ENCODE peak calls at places on chromosomes 4 and X, in four cellular contexts. One of them, this sample, is unnamed.

GRCh38 chrX:40012800-40013682 is 84.7 kb downstream of the BCOR start:
- DNase-seq in uterus: peak; percentile 76
- DNase-seq in fibroblast of mammary gland: peak; percentile 59
- DNase-seq in upper lobe of right lung: peak; percentile 76
- DNase-seq in this sample: no peak

GRCh38 chr4:55125087-55125721 is at the start of gene KDR:
- DNase-seq in uterus: peak; percentile 65
- DNase-seq in fibroblast of mammary gland: peak; percentile 25
- DNase-seq in upper lobe of right lung: peak; percentile 68
- DNase-seq in this sample: peak; percentile 56

GRCh38 chrX:140744085-140744484 is 34.5 kb downstream of the LINC00632 start:
- DNase-seq in uterus: no peak
- DNase-seq in fibroblast of mammary gland: no peak
- DNase-seq in upper lobe of right lung: no peak
- DNase-seq in this sample: no peak

GRCh38 chr4:74016068-74016467 is 17.6 kb upstream of the CXCL5 start:
- DNase-seq in uterus: no peak
- DNase-seq in fibroblast of mammary gland: peak; percentile 40
- DNase-seq in upper lobe of right lung: no peak
- DNase-seq in this sample: no peak

GRCh38 chrX:129823115-129823514 is 20.6 kb downstream of the ZDHHC9 start:
- DNase-seq in uterus: peak; percentile 22
- DNase-seq in fibroblast of mammary gland: peak; percentile 53
- DNase-seq in upper lobe of right lung: no peak
- DNase-seq in this sample: peak; percentile 25

GRCh38 chr4:85677286-85677685 is 202.3 kb downstream of the ARHGAP24 start:
- DNase-seq in uterus: no peak
- DNase-seq in fibroblast of mammary gland: peak; percentile 41
- DNase-seq in upper lobe of right lung: no peak
- DNase-seq in this sample: no peak

GRCh38 chr4:96164814-96165351 is 325.0 kb downstream of the PDHA2 start:
- DNase-seq in uterus: no peak
- DNase-seq in fibroblast of mammary gland: peak; percentile 61
- DNase-seq in upper lobe of right lung: no peak
- DNase-seq in this sample: no peak

GRCh38 chr4:156619154-156619934 is 352.3 kb downstream of the PDGFC start:
- DNase-seq in uterus: no peak
- DNase-seq in fibroblast of mammary gland: no peak
- DNase-seq in upper lobe of right lung: no peak
- DNase-seq in this sample: no peak

GRCh38 chrX:17495052-17495451 is 120.1 kb downstream of the NHS start:
- DNase-seq in uterus: no peak
- DNase-seq in fibroblast of mammary gland: no peak
- DNase-seq in upper lobe of right lung: no peak
- DNase-seq in this sample: no peak

GRCh38 chrX:145631461-145631951 is 186.1 kb upstream of the SLITRK2 start:
- DNase-seq in uterus: no peak
- DNase-seq in fibroblast of mammary gland: no peak
- DNase-seq in upper lobe of right lung: no peak
- DNase-seq in this sample: no peak

GRCh38 chr4:123536225-123536624 is 139.6 kb downstream of the SPRY1 start:
- DNase-seq in uterus: no peak
- DNase-seq in fibroblast of mammary gland: no peak
- DNase-seq in upper lobe of right lung: no peak
- DNase-seq in this sample: no peak

GRCh38 chr4:138702471-138702870 is 313.1 kb upstream of the NOCT start:
- DNase-seq in uterus: no peak
- DNase-seq in fibroblast of mammary gland: no peak
- DNase-seq in upper lobe of right lung: no peak
- DNase-seq in this sample: no peak

GRCh38 chrX:17527932-17528331 is 152.9 kb downstream of the NHS start:
- DNase-seq in uterus: no peak
- DNase-seq in fibroblast of mammary gland: no peak
- DNase-seq in upper lobe of right lung: no peak
- DNase-seq in this sample: no peak

GRCh38 chr4:119106036-119107000 is 29.3 kb upstream of the MYOZ2 start:
- DNase-seq in uterus: no peak
- DNase-seq in fibroblast of mammary gland: peak; percentile 32
- DNase-seq in upper lobe of right lung: no peak
- DNase-seq in this sample: no peak

GRCh38 chr4:27350161-27350560 is 489.5 kb downstream of the STIM2 start:
- DNase-seq in uterus: no peak
- DNase-seq in fibroblast of mammary gland: peak; percentile 48
- DNase-seq in upper lobe of right lung: no peak
- DNase-seq in this sample: no peak

GRCh38 chrX:54481751-54482150 is 14.3 kb downstream of the FGD1 start:
- DNase-seq in uterus: no peak
- DNase-seq in fibroblast of mammary gland: peak; percentile 14
- DNase-seq in upper lobe of right lung: no peak
- DNase-seq in this sample: no peak

GRCh38 chr4:138485498-138485897 is 243.3 kb upstream of the SLC7A11 start:
- DNase-seq in uterus: no peak
- DNase-seq in fibroblast of mammary gland: no peak
- DNase-seq in upper lobe of right lung: no peak
- DNase-seq in this sample: no peak

GRCh38 chr4:57462843-57463242 is 352.7 kb upstream of the IGFBP7 start:
- DNase-seq in uterus: no peak
- DNase-seq in fibroblast of mammary gland: no peak
- DNase-seq in upper lobe of right lung: no peak
- DNase-seq in this sample: no peak

GRCh38 chr4:2931765-2932560 is 31.2 kb downstream of the NOP14 start:
- DNase-seq in uterus: peak; percentile 25
- DNase-seq in fibroblast of mammary gland: no peak
- DNase-seq in upper lobe of right lung: peak; percentile 85
- DNase-seq in this sample: no peak

GRCh38 chr4:73662709-73663546 is 42.7 kb upstream of the RASSF6 start:
- DNase-seq in uterus: no peak
- DNase-seq in fibroblast of mammary gland: peak; percentile 84
- DNase-seq in upper lobe of right lung: no peak
- DNase-seq in this sample: no peak

GRCh38 chr4:38131371-38132139 is 171.4 kb downstream of the PTTG2 start:
- DNase-seq in uterus: no peak
- DNase-seq in fibroblast of mammary gland: peak; percentile 49
- DNase-seq in upper lobe of right lung: no peak
- DNase-seq in this sample: no peak

GRCh38 chr4:74715731-74716435 is 78.4 kb downstream of the BTC start:
- DNase-seq in uterus: no peak
- DNase-seq in fibroblast of mammary gland: no peak
- DNase-seq in upper lobe of right lung: no peak
- DNase-seq in this sample: no peak

GRCh38 chrX:104854188-104854587 is 288.2 kb downstream of the IL1RAPL2 start:
- DNase-seq in uterus: no peak
- DNase-seq in fibroblast of mammary gland: peak; percentile 70
- DNase-seq in upper lobe of right lung: no peak
- DNase-seq in this sample: no peak

GRCh38 chr4:1196421-1197183 is 24.2 kb upstream of the SPON2 start:
- DNase-seq in uterus: peak; percentile 17
- DNase-seq in fibroblast of mammary gland: no peak
- DNase-seq in upper lobe of right lung: no peak
- DNase-seq in this sample: no peak

GRCh38 chrX:1453951-1454785 is 1.5 kb upstream of the ASMTL start:
- DNase-seq in uterus: peak; percentile 90
- DNase-seq in fibroblast of mammary gland: peak; percentile 71
- DNase-seq in upper lobe of right lung: peak; percentile 94
- DNase-seq in this sample: peak; percentile 94

GRCh38 chrX:12383196-12383595 is 244.9 kb downstream of the FRMPD4 start:
- DNase-seq in uterus: no peak
- DNase-seq in fibroblast of mammary gland: no peak
- DNase-seq in upper lobe of right lung: no peak
- DNase-seq in this sample: no peak
- TF ChIP-seq CTCF in uterus: no peak
- TF ChIP-seq CTCF in fibroblast of mammary gland: peak; percentile 35
- TF ChIP-seq CTCF in upper lobe of right lung: no peak
- TF ChIP-seq CTCF in this sample: peak; percentile 40

GRCh38 chr4:181301735-181302380 is 941.3 kb upstream of the TENM3 start:
- DNase-seq in uterus: no peak
- DNase-seq in fibroblast of mammary gland: peak; percentile 26
- DNase-seq in upper lobe of right lung: peak; percentile 66
- DNase-seq in this sample: no peak
- TF ChIP-seq CTCF in uterus: no peak
- TF ChIP-seq CTCF in fibroblast of mammary gland: peak; percentile 56
- TF ChIP-seq CTCF in upper lobe of right lung: peak; percentile 52
- TF ChIP-seq CTCF in this sample: peak; percentile 67

GRCh38 chrX:69896046-69896445 is 153.7 kb downstream of the AWAT2 start:
- DNase-seq in uterus: no peak
- DNase-seq in fibroblast of mammary gland: no peak
- DNase-seq in upper lobe of right lung: no peak
- DNase-seq in this sample: no peak
- TF ChIP-seq CTCF in uterus: no peak
- TF ChIP-seq CTCF in fibroblast of mammary gland: no peak
- TF ChIP-seq CTCF in upper lobe of right lung: no peak
- TF ChIP-seq CTCF in this sample: no peak

DNA sequence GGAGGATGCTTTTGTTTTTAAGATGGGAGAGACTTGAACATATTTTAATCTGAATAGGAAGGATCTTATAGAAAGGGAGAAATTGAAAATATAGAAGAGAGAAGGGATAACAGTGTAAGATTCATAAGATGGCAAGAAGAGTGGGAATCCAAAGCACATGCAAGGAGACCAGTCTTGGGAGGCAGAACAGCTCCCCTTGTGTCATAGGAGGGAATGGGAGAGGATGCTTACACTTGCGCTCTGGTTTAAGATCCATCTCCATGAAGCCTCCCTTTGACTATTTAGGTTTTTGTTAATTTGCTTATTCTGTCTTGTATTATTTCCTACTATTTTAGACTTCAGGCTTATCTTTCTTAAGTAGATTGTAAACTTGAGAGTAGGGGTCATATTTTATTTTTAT is 42.7 kb downstream of the KIF4A start:
- DNase-seq in uterus: no peak
- DNase-seq in fibroblast of mammary gland: no peak
- DNase-seq in upper lobe of right lung: no peak
- DNase-seq in this sample: no peak
- TF ChIP-seq CTCF in uterus: no peak
- TF ChIP-seq CTCF in fibroblast of mammary gland: peak; percentile 6
- TF ChIP-seq CTCF in upper lobe of right lung: no peak
- TF ChIP-seq CTCF in this sample: peak; percentile 34

DNA sequence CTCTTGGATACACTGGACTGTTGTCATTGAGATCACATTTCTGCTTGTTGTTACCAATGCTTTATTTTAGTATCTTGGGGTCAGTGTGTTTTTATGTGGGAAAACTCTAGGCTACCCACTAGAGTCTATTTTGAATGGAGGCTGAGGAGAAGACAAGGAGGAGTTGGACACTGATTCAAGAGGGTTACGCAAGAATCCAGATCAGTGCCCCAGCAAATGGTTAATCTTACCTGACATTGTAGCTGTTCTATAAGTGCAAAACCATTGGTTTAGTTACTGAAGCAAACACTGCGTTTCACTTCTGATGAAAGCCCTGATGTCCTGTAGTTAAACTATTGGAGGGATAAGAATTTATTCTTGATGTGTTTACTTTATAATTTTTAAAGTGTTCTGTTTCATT is 331.1 kb upstream of the NR3C2 start:
- DNase-seq in uterus: no peak
- DNase-seq in fibroblast of mammary gland: no peak
- DNase-seq in upper lobe of right lung: no peak
- DNase-seq in this sample: no peak
- TF ChIP-seq CTCF in uterus: no peak
- TF ChIP-seq CTCF in fibroblast of mammary gland: no peak
- TF ChIP-seq CTCF in upper lobe of right lung: no peak
- TF ChIP-seq CTCF in this sample: no peak

DNA sequence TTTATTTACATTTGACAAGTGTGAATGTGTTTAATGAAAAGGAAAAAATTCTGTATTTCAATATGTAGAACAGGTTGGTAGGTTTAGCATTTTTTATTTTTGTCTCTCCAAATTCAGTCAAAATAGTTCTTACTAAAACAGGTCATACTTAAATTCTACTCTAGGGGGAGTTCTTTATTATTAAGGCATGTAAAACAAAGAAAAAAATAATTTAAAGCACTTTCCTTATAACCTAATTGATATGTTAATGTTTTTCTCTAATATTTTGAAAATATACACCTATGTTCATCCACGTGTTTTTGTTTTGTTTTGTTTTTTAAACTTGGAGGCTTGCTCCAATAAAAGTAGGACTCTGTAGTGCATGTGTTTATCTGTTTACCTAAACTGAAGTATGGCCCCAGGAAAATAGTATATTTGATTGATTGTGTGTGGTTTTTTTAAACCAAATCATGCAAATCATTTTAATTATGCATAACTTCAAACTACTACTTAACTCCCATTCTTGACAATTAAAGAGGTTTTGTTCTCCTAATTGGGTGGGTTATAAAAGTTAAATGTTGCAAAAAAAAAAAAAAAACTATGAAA is 562.7 kb downstream of the RPA4 start:
- DNase-seq in uterus: no peak
- DNase-seq in fibroblast of mammary gland: peak; percentile 7
- DNase-seq in upper lobe of right lung: no peak
- DNase-seq in this sample: no peak
- TF ChIP-seq CTCF in uterus: no peak
- TF ChIP-seq CTCF in fibroblast of mammary gland: peak; percentile 22
- TF ChIP-seq CTCF in upper lobe of right lung: no peak
- TF ChIP-seq CTCF in this sample: peak; percentile 63

GRCh38 chr4:107828315-107828714 is 3.6 kb downstream of the SGMS2 start:
- DNase-seq in uterus: no peak
- DNase-seq in fibroblast of mammary gland: no peak
- DNase-seq in upper lobe of right lung: no peak
- DNase-seq in this sample: no peak

GRCh38 chr4:107825072-107825789 is 499 bp downstream of the SGMS2 start:
- DNase-seq in uterus: no peak
- DNase-seq in fibroblast of mammary gland: peak; percentile 56
- DNase-seq in upper lobe of right lung: peak; percentile 89
- DNase-seq in this sample: peak; percentile 30

GRCh38 chr4:107823870-107824366 is 814 bp upstream of the SGMS2 start:
- DNase-seq in uterus: no peak
- DNase-seq in fibroblast of mammary gland: no peak
- DNase-seq in upper lobe of right lung: no peak
- DNase-seq in this sample: no peak

GRCh38 chr4:107826427-107826980 is 1.8 kb downstream of the SGMS2 start:
- DNase-seq in uterus: no peak
- DNase-seq in fibroblast of mammary gland: no peak
- DNase-seq in upper lobe of right lung: no peak
- DNase-seq in this sample: no peak

DNA sequence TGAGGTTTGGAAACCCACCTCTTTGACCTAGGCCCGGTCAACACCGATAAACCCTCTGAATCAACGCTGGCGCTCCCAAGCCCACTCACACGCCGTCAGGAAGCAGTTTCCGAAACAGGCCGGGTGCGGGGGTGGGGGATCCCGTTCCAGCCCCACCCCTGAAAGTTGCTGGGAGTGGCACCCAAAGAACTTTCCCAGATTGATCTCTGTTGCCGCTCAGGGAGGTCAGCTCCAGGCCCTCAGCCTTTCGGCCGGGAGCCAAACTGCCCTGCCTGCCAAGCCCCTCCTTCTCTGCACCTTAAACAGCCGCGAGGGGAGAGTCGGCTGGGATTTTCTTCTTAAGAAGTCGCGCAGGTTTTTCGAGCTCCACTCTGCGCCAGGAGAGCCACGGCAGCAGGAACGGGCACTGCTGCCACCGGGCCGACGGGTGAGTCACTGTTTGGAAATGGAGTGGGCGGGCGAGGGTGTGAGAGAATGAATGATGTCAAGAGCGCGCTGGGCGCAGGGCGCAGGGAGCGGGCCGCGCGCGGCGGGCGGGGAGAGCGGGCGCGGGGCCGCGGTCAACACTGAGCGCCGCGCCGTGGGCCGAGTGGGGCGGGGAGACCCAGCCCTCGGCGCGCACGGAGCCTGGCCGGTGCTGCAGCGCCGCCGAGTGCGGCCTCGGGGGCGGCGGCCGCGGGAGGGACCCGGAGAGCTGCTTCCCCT is at the start of gene SGMS2:
- DNase-seq in uterus: peak; percentile 85
- DNase-seq in fibroblast of mammary gland: peak; percentile 88
- DNase-seq in upper lobe of right lung: peak; percentile 95
- DNase-seq in this sample: peak; percentile 39
- TF ChIP-seq CTCF in uterus: peak; percentile 11
- TF ChIP-seq CTCF in fibroblast of mammary gland: no peak
- TF ChIP-seq CTCF in upper lobe of right lung: peak; percentile 14
- TF ChIP-seq CTCF in this sample: no peak

This sample was measured in neural crest cell.